ENCODE peak calls at places on chromosomes 1 and 21, in seven cellular contexts. G is fibroblast of pulmonary artery, F is astrocyte, E is transverse colon, Q is cardiac fibroblast, V is lower lobe of right lung, T is HL-60. S is an unnamed sample.

GRCh38 chr1:30515746-30516504 is 207.5 kb downstream of the MATN1 start:
- DNase-seq in G (no peak), F (no peak), E (no peak), Q (no peak), V (no peak), T (no peak), S (no peak)

GRCh38 chr1:156555715-156556114 is 16.6 kb downstream of the IQGAP3 start:
- DNase-seq in G (no peak), F (no peak), E (no peak), Q (no peak), V (no peak), T (no peak), S (no peak)

GRCh38 chr1:241772932-241773500 is 75.0 kb upstream of the EXO1 start:
- DNase-seq in G (no peak), F (no peak), E (no peak), Q (no peak), V (no peak), T (no peak), S (no peak)

GRCh38 chr1:56456426-56457101 is 122.8 kb downstream of the PLPP3 start:
- DNase-seq in G (peak), F (peak), E (no peak), Q (peak), V (no peak), T (no peak), S (peak)

GRCh38 chr1:41496080-41497055 is 11.9 kb upstream of the EDN2 start:
- DNase-seq in G (peak), F (peak), E (peak), Q (peak), V (peak), T (peak), S (peak)

GRCh38 chr1:185363205-185363604 is 46.2 kb upstream of the IVNS1ABP start:
- DNase-seq in G (no peak), F (no peak), E (no peak), Q (peak), V (no peak), T (no peak), S (no peak)

GRCh38 chr1:172090511-172090817 is 249.2 kb downstream of the DNM3 start:
- DNase-seq in G (no peak), F (no peak), E (no peak), Q (no peak), V (no peak), T (no peak), S (no peak)

GRCh38 chr1:112633628-112634027 is 14.0 kb downstream of the CAPZA1 start:
- DNase-seq in G (no peak), F (no peak), E (no peak), Q (no peak), V (no peak), T (no peak), S (no peak)

GRCh38 chr1:94974224-94974623 is 47.3 kb upstream of the CNN3 start:
- DNase-seq in G (peak), F (peak), E (no peak), Q (peak), V (no peak), T (no peak), S (no peak)

GRCh38 chr21:45469273-45470086 is 64.5 kb downstream of the COL18A1 start:
- DNase-seq in G (no peak), F (no peak), E (no peak), Q (no peak), V (no peak), T (no peak), S (no peak)

GRCh38 chr1:26360051-26360806 is 6.3 kb upstream of the CRYBG2 start:
- DNase-seq in G (no peak), F (no peak), E (peak), Q (no peak), V (no peak), T (no peak), S (peak)

GRCh38 chr1:24925082-24925779 is 4.8 kb downstream of the RUNX3 start:
- DNase-seq in G (no peak), F (no peak), E (peak), Q (no peak), V (no peak), T (no peak), S (no peak)

GRCh38 chr1:70707214-70707613 is 296.1 kb downstream of the CTH start:
- DNase-seq in G (no peak), F (no peak), E (no peak), Q (no peak), V (no peak), T (no peak), S (no peak)

GRCh38 chr1:63674238-63674864 is 81.1 kb downstream of the PGM1 start:
- DNase-seq in G (peak), F (peak), E (peak), Q (peak), V (peak), T (peak), S (peak)

GRCh38 chr1:211577277-211577825 is 1.6 kb downstream of the SLC30A1 start:
- DNase-seq in G (peak), F (no peak), E (no peak), Q (no peak), V (no peak), T (no peak), S (no peak)

GRCh38 chr1:19758227-19758830 is 41.4 kb downstream of the TMCO4 start:
- DNase-seq in G (peak), F (peak), E (no peak), Q (peak), V (no peak), T (no peak), S (peak)

GRCh38 chr1:16208270-16208987 is 4.0 kb downstream of the ARHGEF19 start:
- DNase-seq in G (peak), F (peak), E (no peak), Q (peak), V (no peak), T (no peak), S (peak)

GRCh38 chr21:46397211-46397905 is 61.3 kb upstream of the DIP2A start:
- DNase-seq in G (no peak), F (no peak), E (no peak), Q (no peak), V (no peak), T (no peak), S (no peak)

GRCh38 chr1:204520834-204521709 is 4.9 kb downstream of the MDM4 start:
- DNase-seq in G (peak), F (peak), E (peak), Q (peak), V (no peak), T (peak), S (peak)

GRCh38 chr1:205670611-205671430 is 9.5 kb downstream of the SLC45A3 start:
- DNase-seq in G (no peak), F (no peak), E (no peak), Q (no peak), V (no peak), T (no peak), S (no peak)

GRCh38 chr1:205667909-205668643 is 12.2 kb downstream of the SLC45A3 start:
- DNase-seq in G (no peak), F (no peak), E (no peak), Q (no peak), V (no peak), T (no peak), S (peak)

GRCh38 chr1:205670143-205670431 is 10.2 kb downstream of the SLC45A3 start:
- DNase-seq in G (no peak), F (no peak), E (no peak), Q (no peak), V (no peak), T (no peak), S (no peak)

GRCh38 chr1:205669341-205670142 is 10.8 kb downstream of the SLC45A3 start:
- DNase-seq in G (no peak), F (no peak), E (no peak), Q (no peak), V (no peak), T (no peak), S (no peak)

DNA sequence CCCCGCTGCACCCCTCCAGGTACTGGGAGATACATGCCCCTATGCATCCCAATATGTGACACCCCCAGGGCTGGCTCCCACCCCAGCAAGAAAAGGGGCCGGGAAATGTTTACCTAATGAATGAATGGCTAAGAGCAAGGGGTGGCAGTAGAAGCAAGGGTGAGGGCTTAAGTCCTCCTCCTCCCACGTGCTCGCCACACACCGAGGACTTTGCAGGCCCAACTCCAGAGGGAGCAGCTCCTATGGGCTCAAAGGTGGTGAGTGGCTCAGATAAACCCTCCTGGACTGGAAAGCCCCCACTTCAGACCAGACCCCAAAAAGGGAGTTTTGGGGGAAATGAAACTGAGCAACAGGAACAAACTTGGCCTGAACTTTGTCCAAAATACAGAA is 11.4 kb downstream of the SLC45A3 start:
- DNase-seq in G (no peak), F (no peak), E (no peak), Q (no peak), V (no peak), T (no peak), S (no peak)
- TF ChIP-seq CTCF in G (no peak), F (no peak), E (no peak), Q (no peak), V (no peak), T (no peak), S (no peak)

GRCh38 chr21:33240404-33240803 is 10.7 kb downstream of the IFNAR2 start:
- DNase-seq in G (no peak), F (no peak), E (no peak), Q (no peak), V (no peak), T (no peak), S (no peak)

GRCh38 chr21:33238146-33238545 is 8.4 kb downstream of the IFNAR2 start:
- DNase-seq in G (no peak), F (no peak), E (no peak), Q (no peak), V (no peak), T (no peak), S (no peak)

GRCh38 chr21:33237446-33237845 is 7.7 kb downstream of the IFNAR2 start:
- DNase-seq in G (no peak), F (no peak), E (no peak), Q (no peak), V (no peak), T (no peak), S (no peak)

GRCh38 chr21:33236799-33237198 is 7.1 kb downstream of the IFNAR2 start:
- DNase-seq in G (no peak), F (no peak), E (no peak), Q (no peak), V (no peak), T (no peak), S (no peak)

DNA sequence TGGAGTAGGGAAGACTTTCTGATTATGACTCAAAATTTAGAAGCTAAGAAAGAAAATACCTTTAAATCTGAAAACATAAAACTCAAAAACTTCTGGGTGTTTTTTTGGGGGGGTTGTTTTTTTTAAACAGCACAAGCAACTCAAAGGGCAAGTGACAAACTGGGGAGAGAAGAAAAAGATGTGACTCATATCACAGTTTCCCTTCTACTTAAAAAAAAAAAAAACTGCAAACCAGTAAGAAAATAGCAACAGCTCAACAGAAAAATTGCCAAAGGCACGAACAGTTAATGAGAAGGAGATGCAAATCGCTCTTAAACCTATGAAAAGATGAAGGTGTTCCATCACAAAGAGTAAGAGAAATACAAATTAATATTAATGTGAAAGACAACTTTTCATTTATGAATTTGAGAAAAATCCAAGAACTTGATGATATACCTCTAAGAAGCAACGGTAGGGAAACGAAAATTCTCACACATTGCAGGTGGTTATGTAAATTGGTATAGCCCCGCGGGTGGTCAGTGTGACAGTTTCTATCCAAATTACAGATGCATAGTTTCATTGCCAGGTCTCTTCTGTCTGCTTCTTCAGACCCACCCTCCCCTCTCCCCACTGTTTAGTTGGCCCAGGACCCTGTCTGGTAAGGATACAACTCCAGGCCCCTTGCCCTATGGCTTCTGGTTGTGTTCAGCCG is 9.0 kb downstream of the IFNAR2 start:
- DNase-seq in G (no peak), F (no peak), E (peak), Q (no peak), V (no peak), T (no peak), S (no peak)
- H3K4me3 ChIP-seq in G (no peak), F (no peak), E (no peak), Q (no peak), V (no peak), T (no peak), S (no peak)

GRCh38 chr1:227789881-227790400 is 25.5 kb upstream of the PRSS38 start:
- DNase-seq in G (no peak), F (no peak), E (no peak), Q (no peak), V (no peak), T (no peak), S (no peak)

GRCh38 chr1:227788279-227789041 is 27.0 kb upstream of the PRSS38 start:
- DNase-seq in G (peak), F (no peak), E (no peak), Q (no peak), V (peak), T (peak), S (peak)

GRCh38 chr1:227787513-227788278 is 27.8 kb upstream of the PRSS38 start:
- DNase-seq in G (peak), F (peak), E (peak), Q (peak), V (peak), T (peak), S (peak)

GRCh38 chr1:227790868-227791267 is 24.6 kb upstream of the PRSS38 start:
- DNase-seq in G (no peak), F (no peak), E (no peak), Q (no peak), V (no peak), T (no peak), S (no peak)

GRCh38 chr1:227789042-227789880 is 26.2 kb upstream of the PRSS38 start:
- DNase-seq in G (no peak), F (no peak), E (no peak), Q (no peak), V (no peak), T (no peak), S (no peak)
- TF ChIP-seq CTCF in G (peak), F (no peak), E (no peak), Q (peak), V (no peak), T (no peak), S (no peak)

DNA sequence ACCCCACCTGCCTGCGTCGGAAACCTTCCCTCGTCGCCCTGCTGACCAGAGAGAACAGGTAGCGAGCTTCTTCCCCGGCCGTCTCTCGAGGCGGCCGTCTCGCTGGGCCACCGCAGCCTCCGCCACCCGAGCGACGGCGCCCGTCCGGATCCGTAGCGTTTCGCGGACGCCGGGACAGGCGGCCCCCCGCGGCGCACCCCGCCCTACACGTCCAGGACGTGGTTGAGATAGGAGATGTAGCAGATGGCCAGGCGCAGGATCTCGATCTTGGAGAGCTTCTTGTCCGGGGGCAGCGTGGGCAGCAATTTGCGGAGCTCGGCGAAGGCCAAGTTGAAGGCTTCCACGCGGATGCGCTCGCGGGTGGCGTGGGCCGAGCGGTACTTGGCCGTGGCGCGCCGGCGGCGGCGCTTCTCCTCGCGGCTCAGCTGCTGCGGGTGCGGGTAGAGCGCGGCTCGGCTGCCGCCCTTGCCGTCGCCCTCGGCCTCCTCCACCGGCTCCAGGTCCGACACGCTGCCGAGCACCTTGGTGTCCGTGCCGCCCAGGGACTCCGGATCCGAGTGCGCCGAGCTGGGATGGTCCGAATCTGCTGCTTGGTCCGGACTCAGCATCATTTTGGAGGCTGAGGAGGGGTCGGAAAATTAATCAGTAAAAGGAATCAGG is 3.0 kb downstream of the NHLH2 start:
- DNase-seq in G (no peak), F (no peak), E (no peak), Q (no peak), V (no peak), T (no peak), S (peak)
- H3K4me3 ChIP-seq in G (no peak), F (no peak), E (no peak), Q (no peak), V (peak), T (no peak), S (peak)

DNA sequence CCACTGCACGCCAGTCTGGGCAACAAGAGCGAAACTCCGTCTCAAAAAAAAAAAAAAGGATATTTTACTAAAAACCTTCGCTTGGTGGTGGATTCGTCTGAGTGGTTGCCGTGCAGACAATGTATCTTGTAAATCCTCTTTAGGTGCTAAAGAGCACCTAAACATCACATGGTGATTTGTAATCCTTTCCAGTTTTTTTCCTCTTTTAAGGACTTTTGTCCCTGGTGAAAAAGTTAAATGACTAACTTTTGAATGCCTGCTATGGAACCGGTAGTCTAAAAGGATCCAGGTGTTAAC is 769 bp upstream of the ARNT start:
- DNase-seq in G (no peak), F (no peak), E (no peak), Q (no peak), V (no peak), T (no peak), S (no peak)
- TF ChIP-seq CTCF in G (no peak), F (no peak), E (no peak), Q (no peak), V (no peak), T (no peak), S (no peak)